ENCODE peak calls at places on chromosomes 16 and 17, in eight cellular contexts. C is GF-D8; V is ELR; H is HFFc6; J is HuH-7.5; Z is psoas muscle; O is stimulated activated CD8-positive, alpha-beta memory T cell treated with anti-CD3 and anti-CD28 coated beads, Interleukin-7, amount 100 ng/mL, for 1 hour; T is effector memory CD4-positive, alpha-beta T cell. P is an unnamed sample.

GRCh38 chr17:39946551-39947330 is 16.1 kb upstream of the GSDMA start:
- DNase-seq in O (no peak), T (no peak), H (no peak), J (no peak), C (no peak), V (no peak), Z (no peak), P (no peak)

GRCh38 chr16:62014534-62014933 is 21.7 kb downstream of the CDH8 start:
- DNase-seq in J (no peak), O (no peak), C (no peak), T (no peak), Z (no peak), V (no peak), H (no peak), P (no peak)

GRCh38 chr16:13793788-13794461 is 126.0 kb upstream of the ERCC4 start:
- DNase-seq in V (no peak), J (no peak), H (no peak), Z (no peak), T (no peak), O (no peak), C (no peak), P (no peak)

GRCh38 chr17:72477529-72477928 is 356.7 kb downstream of the SOX9 start:
- DNase-seq in J (no peak), V (no peak), H (no peak), C (no peak), Z (no peak), O (no peak), T (no peak), P (no peak)

GRCh38 chr17:74603032-74603635 is 11.1 kb upstream of the CD300LD start:
- DNase-seq in V (no peak), O (no peak), Z (no peak), H (no peak), J (no peak), T (no peak), C (no peak), P (no peak)

GRCh38 chr17:44380767-44381166 is 8.7 kb downstream of the ITGA2B start:
- DNase-seq in Z (no peak), C (no peak), H (no peak), T (no peak), V (no peak), J (no peak), O (no peak), P (no peak)

GRCh38 chr16:5036228-5037156 is 2.8 kb upstream of the NAGPA start:
- DNase-seq in C (no peak), Z (peak), O (no peak), V (no peak), T (no peak), J (no peak), H (no peak), P (no peak)

GRCh38 chr16:87647431-87648185 is 45.3 kb downstream of the JPH3 start:
- DNase-seq in V (no peak), C (peak), T (no peak), H (no peak), Z (no peak), J (no peak), O (no peak), P (no peak)

GRCh38 chr16:76653390-76654026 is 376.3 kb downstream of the CNTNAP4 start:
- DNase-seq in J (no peak), V (peak), O (no peak), H (peak), C (no peak), Z (no peak), T (no peak), P (no peak)

GRCh38 chr16:62050793-62051192 is 14.6 kb upstream of the CDH8 start:
- DNase-seq in V (no peak), O (no peak), J (no peak), H (no peak), C (no peak), T (no peak), Z (no peak), P (no peak)

GRCh38 chr17:1179112-1179634 is 608 bp downstream of the ABR start:
- DNase-seq in J (no peak), H (no peak), T (no peak), Z (no peak), O (no peak), V (no peak), C (no peak), P (no peak)

P was measured in glomerular endothelial cell.